ENCODE peak calls at places on chromosomes 1 and 21, in six cellular contexts. One of them, this sample, is unnamed.
A peak's percentile ranks its signal among the peaks of the same experiment; 100 is the strongest.

GRCh38 chr1:114668373-114668772 is 1.5 kb downstream of the DENND2C start:
- DNase-seq in breast epithelium: no peak
- DNase-seq in ovary: no peak
- DNase-seq in adrenal gland: no peak
- DNase-seq in Peyer's patch: no peak
- DNase-seq in uterus: no peak
- DNase-seq in this sample: no peak

GRCh38 chr21:32448803-32449594 is 36.5 kb downstream of the EVA1C start:
- DNase-seq in breast epithelium: no peak
- DNase-seq in ovary: no peak
- DNase-seq in adrenal gland: no peak
- DNase-seq in Peyer's patch: no peak
- DNase-seq in uterus: no peak
- DNase-seq in this sample: no peak

GRCh38 chr1:167819849-167820683 is 93.9 kb downstream of the ADCY10 start:
- DNase-seq in breast epithelium: peak; percentile 69
- DNase-seq in uterus: peak; percentile 70
- DNase-seq in adrenal gland: peak; percentile 85
- DNase-seq in ovary: peak; percentile 76
- DNase-seq in Peyer's patch: peak; percentile 66
- DNase-seq in this sample: peak; percentile 84

GRCh38 chr21:17925900-17926299 is 106.7 kb upstream of the C21orf91 start:
- DNase-seq in ovary: no peak
- DNase-seq in Peyer's patch: no peak
- DNase-seq in breast epithelium: no peak
- DNase-seq in adrenal gland: no peak
- DNase-seq in uterus: no peak
- DNase-seq in this sample: no peak

GRCh38 chr1:87109012-87109411 is 194.6 kb downstream of the HS2ST1 start:
- DNase-seq in breast epithelium: no peak
- DNase-seq in adrenal gland: no peak
- DNase-seq in ovary: no peak
- DNase-seq in Peyer's patch: no peak
- DNase-seq in uterus: no peak
- DNase-seq in this sample: no peak

GRCh38 chr1:193111641-193112090 is 6.5 kb upstream of the GLRX2 start:
- DNase-seq in uterus: peak; percentile 63
- DNase-seq in adrenal gland: peak; percentile 92
- DNase-seq in breast epithelium: no peak
- DNase-seq in ovary: peak; percentile 61
- DNase-seq in Peyer's patch: peak; percentile 69
- DNase-seq in this sample: peak; percentile 81

GRCh38 chr1:219883400-219884332 is 44.7 kb downstream of the SLC30A10 start:
- DNase-seq in ovary: no peak
- DNase-seq in adrenal gland: no peak
- DNase-seq in Peyer's patch: no peak
- DNase-seq in breast epithelium: no peak
- DNase-seq in uterus: no peak
- DNase-seq in this sample: peak; percentile 80

GRCh38 chr1:10613861-10614260 is 139.1 kb downstream of the PEX14 start:
- DNase-seq in breast epithelium: peak; percentile 27
- DNase-seq in adrenal gland: no peak
- DNase-seq in ovary: no peak
- DNase-seq in uterus: no peak
- DNase-seq in Peyer's patch: peak; percentile 34
- DNase-seq in this sample: no peak

GRCh38 chr1:213704941-213705340 is 282.8 kb upstream of the PROX1 start:
- DNase-seq in adrenal gland: no peak
- DNase-seq in ovary: no peak
- DNase-seq in uterus: no peak
- DNase-seq in Peyer's patch: no peak
- DNase-seq in breast epithelium: no peak
- DNase-seq in this sample: no peak

GRCh38 chr1:222243902-222244301 is 304.0 kb downstream of the HHIPL2 start:
- DNase-seq in ovary: no peak
- DNase-seq in breast epithelium: no peak
- DNase-seq in uterus: no peak
- DNase-seq in Peyer's patch: no peak
- DNase-seq in adrenal gland: no peak
- DNase-seq in this sample: no peak

GRCh38 chr1:169217621-169218020 is 111.1 kb downstream of the ATP1B1 start:
- DNase-seq in breast epithelium: no peak
- DNase-seq in uterus: no peak
- DNase-seq in ovary: no peak
- DNase-seq in Peyer's patch: no peak
- DNase-seq in adrenal gland: no peak
- DNase-seq in this sample: no peak

GRCh38 chr21:41425954-41426655 is at the start of gene MX1:
- DNase-seq in breast epithelium: peak; percentile 82
- DNase-seq in uterus: peak; percentile 67
- DNase-seq in adrenal gland: peak; percentile 89
- DNase-seq in Peyer's patch: peak; percentile 94
- DNase-seq in ovary: peak; percentile 79
- DNase-seq in this sample: peak; percentile 87

GRCh38 chr1:179818743-179819173 is 58.8 kb downstream of the TOR1AIP2 start:
- DNase-seq in ovary: peak; percentile 63
- DNase-seq in uterus: peak; percentile 25
- DNase-seq in breast epithelium: no peak
- DNase-seq in Peyer's patch: peak; percentile 41
- DNase-seq in adrenal gland: peak; percentile 61
- DNase-seq in this sample: no peak

GRCh38 chr1:155255243-155256100 is at the start of gene ENTREP3:
- DNase-seq in uterus: peak; percentile 87
- DNase-seq in Peyer's patch: peak; percentile 93
- DNase-seq in ovary: peak; percentile 88
- DNase-seq in adrenal gland: peak; percentile 94
- DNase-seq in breast epithelium: peak; percentile 87
- DNase-seq in this sample: peak; percentile 91

GRCh38 chr1:183607322-183607980 is 17.2 kb upstream of the NCF2 start:
- DNase-seq in ovary: no peak
- DNase-seq in breast epithelium: no peak
- DNase-seq in Peyer's patch: no peak
- DNase-seq in adrenal gland: no peak
- DNase-seq in uterus: no peak
- DNase-seq in this sample: no peak

GRCh38 chr1:101238041-101238515 is 1.3 kb downstream of the S1PR1 start:
- DNase-seq in breast epithelium: no peak
- DNase-seq in uterus: no peak
- DNase-seq in ovary: no peak
- DNase-seq in Peyer's patch: peak; percentile 78
- DNase-seq in adrenal gland: no peak
- DNase-seq in this sample: peak; percentile 53

GRCh38 chr1:87783315-87783714 is 454.6 kb downstream of the LMO4 start:
- DNase-seq in breast epithelium: no peak
- DNase-seq in uterus: no peak
- DNase-seq in ovary: no peak
- DNase-seq in Peyer's patch: no peak
- DNase-seq in adrenal gland: no peak
- DNase-seq in this sample: no peak

GRCh38 chr1:240242601-240243144 is 151.0 kb downstream of the FMN2 start:
- DNase-seq in Peyer's patch: no peak
- DNase-seq in ovary: no peak
- DNase-seq in uterus: no peak
- DNase-seq in adrenal gland: no peak
- DNase-seq in breast epithelium: no peak
- DNase-seq in this sample: no peak

GRCh38 chr1:184632415-184633175 is 122.1 kb downstream of the EDEM3 start:
- DNase-seq in uterus: no peak
- DNase-seq in ovary: no peak
- DNase-seq in adrenal gland: no peak
- DNase-seq in Peyer's patch: no peak
- DNase-seq in breast epithelium: peak; percentile 89
- DNase-seq in this sample: peak; percentile 90

GRCh38 chr1:98940680-98941079 is 64.0 kb downstream of the PLPPR5 start:
- DNase-seq in ovary: no peak
- DNase-seq in adrenal gland: no peak
- DNase-seq in uterus: no peak
- DNase-seq in Peyer's patch: no peak
- DNase-seq in breast epithelium: no peak
- DNase-seq in this sample: no peak

GRCh38 chr1:65799601-65800000 is 6.9 kb downstream of the PDE4B start:
- DNase-seq in breast epithelium: no peak
- DNase-seq in uterus: no peak
- DNase-seq in adrenal gland: no peak
- DNase-seq in ovary: no peak
- DNase-seq in Peyer's patch: no peak
- DNase-seq in this sample: no peak

GRCh38 chr1:21292991-21293536 is 2.8 kb upstream of the ECE1 start:
- DNase-seq in Peyer's patch: peak; percentile 78
- DNase-seq in uterus: no peak
- DNase-seq in adrenal gland: no peak
- DNase-seq in ovary: no peak
- DNase-seq in breast epithelium: no peak
- DNase-seq in this sample: no peak

GRCh38 chr1:21292503-21292990 is 2.3 kb upstream of the ECE1 start:
- DNase-seq in adrenal gland: no peak
- DNase-seq in Peyer's patch: no peak
- DNase-seq in uterus: no peak
- DNase-seq in breast epithelium: no peak
- DNase-seq in ovary: no peak
- DNase-seq in this sample: no peak

GRCh38 chr1:21290546-21290944 is 282 bp upstream of the ECE1 start:
- DNase-seq in breast epithelium: no peak
- DNase-seq in ovary: no peak
- DNase-seq in Peyer's patch: peak; percentile 68
- DNase-seq in adrenal gland: no peak
- DNase-seq in uterus: no peak
- DNase-seq in this sample: no peak

GRCh38 chr1:21291184-21291583 is 921 bp upstream of the ECE1 start:
- DNase-seq in Peyer's patch: no peak
- DNase-seq in adrenal gland: no peak
- DNase-seq in ovary: no peak
- DNase-seq in uterus: no peak
- DNase-seq in breast epithelium: no peak
- DNase-seq in this sample: no peak

GRCh38 chr1:21291964-21292363 is 1.7 kb upstream of the ECE1 start:
- DNase-seq in uterus: no peak
- DNase-seq in Peyer's patch: no peak
- DNase-seq in adrenal gland: no peak
- DNase-seq in ovary: no peak
- DNase-seq in breast epithelium: no peak
- DNase-seq in this sample: no peak
- H3K4me1 ChIP-seq in uterus: no peaks in the 10 kb centered on the region
- H3K4me1 ChIP-seq in Peyer's patch: no peaks in the 10 kb centered on the region
- H3K4me1 ChIP-seq in adrenal gland: peaks cover 80% of the 10 kb centered on the region
- H3K4me1 ChIP-seq in ovary: peaks cover 24% of the 10 kb centered on the region
- H3K4me1 ChIP-seq in breast epithelium: peaks cover 24% of the 10 kb centered on the region
- H3K4me1 ChIP-seq in this sample: peaks cover under 1% of the 10 kb centered on the region

DNA sequence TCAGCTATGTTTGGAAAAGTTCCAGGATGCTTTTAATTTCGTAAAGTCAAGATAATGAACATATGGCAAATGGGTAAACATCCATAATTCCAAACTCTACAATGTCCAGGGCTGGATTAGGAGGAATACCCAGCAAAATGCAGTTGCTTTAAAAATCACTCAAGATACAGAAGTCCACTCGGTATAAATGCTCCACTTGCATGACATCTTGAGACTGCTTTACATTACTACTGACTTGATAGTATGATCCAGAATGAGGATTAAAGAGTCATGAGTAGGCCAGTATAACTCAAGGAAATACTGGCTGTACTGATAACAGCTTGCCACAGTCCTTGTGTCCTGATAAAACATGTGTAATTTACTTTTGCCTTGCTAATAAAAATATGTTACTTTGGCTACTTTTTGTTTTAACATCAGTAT is 58.3 kb upstream of the ANGPTL3 start:
- DNase-seq in ovary: no peak
- DNase-seq in uterus: no peak
- DNase-seq in adrenal gland: no peak
- DNase-seq in Peyer's patch: no peak
- DNase-seq in breast epithelium: no peak
- DNase-seq in this sample: no peak
- TF ChIP-seq POLR2A in ovary: no peak
- TF ChIP-seq POLR2A in uterus: no peak
- TF ChIP-seq POLR2A in adrenal gland: no peak
- TF ChIP-seq POLR2A in Peyer's patch: no peak
- TF ChIP-seq POLR2A in breast epithelium: no peak
- TF ChIP-seq POLR2A in this sample: no peak

GRCh38 chr1:226714148-226714547 is 24.9 kb downstream of the ITPKB start:
- DNase-seq in uterus: no peak
- DNase-seq in breast epithelium: no peak
- DNase-seq in ovary: no peak
- DNase-seq in adrenal gland: no peak
- DNase-seq in Peyer's patch: no peak
- DNase-seq in this sample: no peak

GRCh38 chr1:226712779-226713420 is 26.2 kb downstream of the ITPKB start:
- DNase-seq in Peyer's patch: no peak
- DNase-seq in uterus: no peak
- DNase-seq in breast epithelium: no peak
- DNase-seq in adrenal gland: no peak
- DNase-seq in ovary: no peak
- DNase-seq in this sample: no peak

GRCh38 chr1:226716577-226716976 is 22.5 kb downstream of the ITPKB start:
- DNase-seq in uterus: no peak
- DNase-seq in breast epithelium: no peak
- DNase-seq in ovary: no peak
- DNase-seq in adrenal gland: no peak
- DNase-seq in Peyer's patch: no peak
- DNase-seq in this sample: no peak

GRCh38 chr1:226719596-226720386 is 19.3 kb downstream of the ITPKB start:
- DNase-seq in uterus: no peak
- DNase-seq in ovary: no peak
- DNase-seq in Peyer's patch: peak; percentile 27
- DNase-seq in adrenal gland: no peak
- DNase-seq in breast epithelium: no peak
- DNase-seq in this sample: no peak

GRCh38 chr1:226717256-226717909 is 21.7 kb downstream of the ITPKB start:
- DNase-seq in uterus: no peak
- DNase-seq in ovary: no peak
- DNase-seq in adrenal gland: no peak
- DNase-seq in Peyer's patch: peak; percentile 56
- DNase-seq in breast epithelium: no peak
- DNase-seq in this sample: no peak
- H3K4me1 ChIP-seq in uterus: no peaks in the 10 kb centered on the region
- H3K4me1 ChIP-seq in ovary: no peaks in the 10 kb centered on the region
- H3K4me1 ChIP-seq in adrenal gland: peaks cover 4% of the 10 kb centered on the region
- H3K4me1 ChIP-seq in Peyer's patch: no peaks in the 10 kb centered on the region
- H3K4me1 ChIP-seq in breast epithelium: no peaks in the 10 kb centered on the region
- H3K4me1 ChIP-seq in this sample: no peaks in the 10 kb centered on the region

DNA sequence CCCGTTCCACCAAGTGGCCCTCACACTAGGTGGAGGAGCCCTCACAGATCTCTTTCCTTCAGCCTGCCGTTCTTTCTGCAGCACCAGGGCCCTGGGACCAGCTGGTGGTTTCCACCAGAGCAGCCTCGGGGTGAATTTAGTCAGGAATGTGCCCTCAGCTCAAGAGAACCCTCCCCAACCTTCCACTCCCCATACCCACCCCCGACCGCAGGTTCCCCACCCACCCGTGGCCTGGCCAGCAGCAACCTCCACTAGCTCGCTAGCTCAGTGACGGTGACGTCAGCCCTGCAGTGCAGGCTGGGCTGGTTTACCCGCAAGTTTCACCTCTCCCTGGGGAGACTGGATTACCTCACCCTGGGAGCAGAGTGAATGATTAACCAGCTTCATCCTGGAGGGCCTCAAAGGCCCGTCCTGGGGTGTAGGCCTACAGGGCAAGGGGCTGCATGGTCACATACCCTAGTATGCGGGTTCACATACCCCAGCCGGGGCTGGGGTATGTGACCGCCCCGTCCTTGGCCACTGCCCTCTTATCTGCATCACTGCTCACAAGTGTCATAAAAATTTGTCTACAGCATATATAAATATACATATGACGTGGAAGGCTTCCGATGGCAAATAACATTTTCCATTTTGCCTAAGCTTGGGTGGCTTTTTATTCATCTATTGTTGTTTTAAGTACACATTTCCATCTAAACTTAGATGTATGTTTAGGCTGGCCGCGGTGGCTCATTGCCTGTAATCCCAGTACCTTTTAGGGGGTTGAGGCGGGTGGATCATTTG is 24.5 kb downstream of the ELF3 start:
- DNase-seq in uterus: peak; percentile 69
- DNase-seq in breast epithelium: peak; percentile 83
- DNase-seq in Peyer's patch: peak; percentile 93
- DNase-seq in ovary: no peak
- DNase-seq in adrenal gland: peak; percentile 76
- DNase-seq in this sample: peak; percentile 94
- TF ChIP-seq POLR2A in uterus: no peak
- TF ChIP-seq POLR2A in breast epithelium: no peak
- TF ChIP-seq POLR2A in Peyer's patch: no peak
- TF ChIP-seq POLR2A in ovary: no peak
- TF ChIP-seq POLR2A in adrenal gland: no peak
- TF ChIP-seq POLR2A in this sample: peak; percentile 28

This sample was measured in right lobe of liver.